ENCODE peak calls at places on chromosomes 11 and 22, in four cellular contexts. A is transverse colon, I is dorsolateral prefrontal cortex, G is right atrium auricular region. K is an unnamed sample.

GRCh38 chr11:58060939-58061672 is 30.4 kb downstream of the OR6Q1 start:
- DNase-seq in I (no peak), G (no peak), A (no peak), K (no peak)

GRCh38 chr11:131546218-131546895 is 175.9 kb downstream of the NTM start:
- DNase-seq in A (no peak), I (no peak), G (no peak), K (no peak)

GRCh38 chr11:69292221-69292648 is 1.7 kb upstream of the MYEOV start:
- DNase-seq in G (no peak), A (peak), I (no peak), K (peak)

GRCh38 chr11:27317751-27318150 is 45.3 kb downstream of the CCDC34 start:
- DNase-seq in G (no peak), A (no peak), I (no peak), K (no peak)

GRCh38 chr11:70662691-70663098 is 264.4 kb downstream of the CTTN start:
- DNase-seq in A (no peak), G (no peak), I (no peak), K (no peak)

GRCh38 chr22:47618611-47619010 is 856.2 kb downstream of the TBC1D22A start:
- DNase-seq in A (no peak), G (no peak), I (no peak), K (peak)

GRCh38 chr11:92211576-92212167 is 12.9 kb upstream of the FAT3 start:
- DNase-seq in G (no peak), I (no peak), A (no peak), K (no peak)

GRCh38 chr11:64885367-64886286 is 7.2 kb upstream of the EHD1 start:
- DNase-seq in G (no peak), A (no peak), I (no peak), K (peak)

GRCh38 chr11:72230764-72231365 is 6.3 kb downstream of the INPPL1 start:
- DNase-seq in A (no peak), I (no peak), G (no peak), K (no peak)

GRCh38 chr11:132943737-132944556 is 588.4 kb downstream of the OPCML start:
- DNase-seq in G (no peak), I (peak), A (no peak), K (peak)

GRCh38 chr11:132941761-132942160 is 590.5 kb downstream of the OPCML start:
- DNase-seq in G (no peak), I (no peak), A (no peak), K (no peak)

GRCh38 chr11:132944557-132944920 is 587.8 kb downstream of the OPCML start:
- DNase-seq in A (no peak), G (no peak), I (no peak), K (no peak)

GRCh38 chr11:132942611-132943324 is 589.5 kb downstream of the OPCML start:
- DNase-seq in A (no peak), G (no peak), I (peak), K (no peak)

DNA sequence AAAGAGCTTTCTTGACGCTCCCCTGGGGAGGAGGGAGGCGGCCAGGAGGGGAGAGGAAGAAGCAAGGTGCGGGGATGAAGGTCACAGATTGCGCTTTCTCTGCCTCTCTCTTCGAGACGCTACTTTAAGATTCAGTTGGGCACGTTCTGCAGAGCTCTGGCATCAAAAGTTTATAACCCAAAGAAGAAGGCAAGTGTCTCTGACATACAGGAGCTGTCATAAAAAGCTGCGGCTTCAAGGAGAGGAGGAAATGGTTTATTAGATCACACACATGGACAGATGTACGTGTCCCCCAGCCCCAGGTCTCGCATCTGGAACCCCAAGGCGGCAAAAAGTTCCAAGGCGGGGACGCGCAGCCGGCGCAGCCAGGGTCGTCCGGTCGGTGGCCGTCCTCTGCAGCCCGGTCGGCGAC is 589.0 kb downstream of the OPCML start:
- DNase-seq in G (no peak), A (no peak), I (no peak), K (no peak)
- H3K4me3 ChIP-seq in G (peak), A (no peak), I (peak), K (no peak)

GRCh38 chr11:67648140-67648795 is 2.3 kb downstream of the ACY3 start:
- DNase-seq in G (no peak), I (no peak), A (peak), K (peak)

GRCh38 chr11:67651976-67652895 is 1.7 kb upstream of the ACY3 start:
- DNase-seq in A (peak), I (no peak), G (no peak), K (peak)

GRCh38 chr11:67648796-67649613 is 1.5 kb downstream of the ACY3 start:
- DNase-seq in A (no peak), G (no peak), I (no peak), K (peak)

GRCh38 chr11:67647471-67647870 is 3.1 kb downstream of the ACY3 start:
- DNase-seq in G (no peak), A (no peak), I (no peak), K (no peak)

GRCh38 chr11:67649634-67650540 is 643 bp downstream of the ACY3 start:
- DNase-seq in I (no peak), G (no peak), A (no peak), K (no peak)
- H3K4me3 ChIP-seq in I (peak), G (no peak), A (no peak), K (peak)

GRCh38 chr11:44568706-44569473 is 3.4 kb downstream of the CD82 start:
- DNase-seq in A (peak), I (no peak), G (peak), K (peak)

GRCh38 chr11:44572884-44573283 is 7.4 kb downstream of the CD82 start:
- DNase-seq in G (no peak), I (no peak), A (no peak), K (peak)

GRCh38 chr11:44568358-44568705 is 2.9 kb downstream of the CD82 start:
- DNase-seq in A (no peak), G (no peak), I (no peak), K (no peak)

GRCh38 chr11:44572431-44572830 is 7.0 kb downstream of the CD82 start:
- DNase-seq in G (no peak), A (no peak), I (no peak), K (peak)

DNA sequence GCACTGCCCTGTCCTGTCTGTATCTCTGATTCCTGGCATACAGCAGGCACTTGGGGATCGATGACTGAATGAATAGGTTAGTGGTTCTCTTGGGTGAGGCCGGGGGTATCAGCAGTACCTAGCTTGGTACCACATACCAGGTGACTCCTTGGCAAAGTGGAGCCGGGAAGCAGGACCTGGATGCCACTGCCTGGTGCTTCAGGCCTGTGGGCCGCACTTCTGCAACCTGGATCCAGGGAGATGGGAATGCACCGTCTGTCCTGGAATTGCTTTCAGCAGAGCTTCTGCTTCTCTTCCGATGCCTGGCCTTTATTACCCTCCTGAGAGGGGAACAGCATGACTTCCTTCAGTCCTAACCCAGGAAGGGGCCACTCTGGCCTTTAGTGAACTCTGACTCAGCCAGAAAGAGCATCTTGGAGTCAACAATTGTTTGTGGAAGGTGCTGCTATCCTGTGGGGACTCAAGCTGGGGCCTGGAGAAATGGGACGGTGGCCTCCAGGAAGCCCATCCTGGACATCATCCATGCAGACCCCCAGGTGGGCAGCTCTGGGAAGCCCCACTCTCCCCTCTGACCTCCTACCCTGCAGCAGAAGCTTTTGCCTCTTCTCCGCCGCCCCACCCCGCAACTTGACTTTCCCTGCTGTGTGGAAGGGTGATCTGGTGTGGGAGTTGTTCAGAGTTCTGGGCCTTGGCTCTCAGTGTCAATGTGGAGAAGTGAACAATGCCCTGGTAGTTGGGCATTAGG is 5.1 kb downstream of the CD82 start:
- DNase-seq in A (no peak), G (no peak), I (no peak), K (peak)
- H3K4me3 ChIP-seq in A (no peak), G (no peak), I (no peak), K (no peak)

DNA sequence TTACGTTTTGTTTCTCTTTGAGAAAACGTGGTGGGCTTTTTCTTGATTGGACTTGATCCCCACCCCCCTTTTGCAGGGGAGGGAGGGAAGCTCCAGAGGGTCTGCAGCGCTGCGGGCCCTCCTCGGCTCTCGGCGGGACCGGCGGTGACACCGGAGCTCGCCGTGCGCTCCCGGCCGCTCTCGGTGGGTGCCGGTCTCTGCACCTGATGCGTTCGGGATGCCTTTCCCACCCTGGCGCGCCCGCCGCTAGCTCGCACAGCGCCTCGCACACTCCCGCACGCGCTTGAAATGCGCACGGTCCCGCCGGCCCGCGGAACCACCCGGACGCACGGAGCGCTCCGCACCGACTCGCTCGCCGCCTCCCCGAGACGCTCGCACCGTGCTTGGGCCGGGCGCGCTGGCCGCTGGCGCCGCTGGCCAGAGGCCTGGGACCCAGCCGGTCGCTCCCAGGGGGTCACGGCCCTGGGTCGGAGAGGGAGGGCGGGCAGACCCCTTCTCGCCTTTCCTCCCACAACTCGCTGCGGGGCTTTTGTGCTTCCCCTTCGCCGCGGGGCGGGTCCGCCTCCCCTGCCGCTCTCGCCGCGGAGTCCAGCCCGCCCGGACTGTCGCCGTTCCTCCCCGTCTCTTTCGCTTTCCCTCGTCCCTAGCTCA is 1.0 kb downstream of the ZBTB16 start:
- DNase-seq in A (no peak), G (no peak), I (no peak), K (peak)
- H3K4me3 ChIP-seq in A (peak), G (peak), I (peak), K (peak)

DNA sequence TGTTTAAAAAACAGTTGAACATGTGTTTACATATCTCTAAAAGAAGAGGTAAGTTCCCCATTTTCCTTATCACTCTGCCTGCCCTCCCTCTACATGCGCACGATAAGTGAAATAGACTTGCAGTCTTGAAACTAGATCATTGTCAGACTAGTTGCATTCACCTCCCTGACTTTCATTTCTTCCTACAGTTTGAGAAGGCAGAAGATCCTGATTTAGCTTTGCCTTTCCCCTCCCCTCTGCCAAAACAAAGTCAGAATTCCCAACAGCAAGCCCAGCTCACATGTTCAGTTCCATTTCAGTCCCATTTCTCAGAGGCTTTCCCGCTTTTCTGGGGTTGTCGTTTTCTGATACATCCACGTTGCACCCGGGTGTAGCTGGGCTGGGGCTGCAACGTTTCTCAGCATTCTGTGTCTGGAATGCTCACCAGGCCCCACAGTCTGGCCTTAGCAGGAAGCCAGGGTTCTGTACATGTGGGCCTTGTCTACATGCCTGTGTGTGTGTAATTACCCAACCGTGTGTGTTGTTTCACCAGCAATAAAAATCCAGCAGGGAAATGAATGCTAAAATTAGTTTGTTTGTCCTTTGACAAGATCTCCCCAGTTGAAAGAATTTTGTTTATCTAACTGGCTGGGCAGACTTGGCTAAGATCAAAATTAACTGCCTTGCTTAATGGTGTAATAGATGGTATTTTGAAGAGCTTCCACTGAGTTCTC is 179.2 kb downstream of the DBX1 start:
- DNase-seq in G (no peak), A (peak), I (no peak), K (no peak)
- H3K4me3 ChIP-seq in G (no peak), A (no peak), I (no peak), K (no peak)

DNA sequence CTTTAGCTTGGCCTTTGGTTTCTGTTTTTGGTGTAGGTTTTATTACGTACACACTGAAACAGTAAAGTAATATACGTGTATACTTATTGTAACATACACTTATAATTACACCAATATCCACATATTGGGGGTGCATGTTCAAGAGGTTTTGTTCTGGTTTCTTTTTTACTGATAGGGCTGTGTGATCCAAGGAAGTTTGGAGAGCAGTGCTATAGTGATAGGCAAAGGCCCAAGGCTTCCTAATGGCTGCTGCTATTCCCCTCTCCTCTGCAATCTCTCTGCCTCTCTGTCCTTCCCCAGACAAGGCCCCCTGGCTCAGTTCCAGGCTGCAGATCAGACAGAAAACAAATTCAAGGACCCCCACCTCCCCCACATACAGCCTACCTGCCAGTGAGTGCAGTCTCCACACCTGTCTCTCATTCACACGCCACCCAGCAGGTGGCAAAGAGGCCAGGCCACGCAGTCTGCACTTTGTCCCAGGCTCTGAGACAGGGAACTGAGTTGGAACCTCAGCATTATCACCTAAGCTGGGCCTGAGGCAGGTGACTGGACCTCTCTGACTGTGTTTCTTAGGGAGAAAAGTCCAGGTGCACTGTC is 15.1 kb downstream of the TMEM184B start:
- DNase-seq in I (no peak), A (peak), G (no peak), K (no peak)
- H3K4me3 ChIP-seq in I (peak), A (no peak), G (no peak), K (no peak)

GRCh38 chr11:66857927-66858185 is 992 bp downstream of the LRFN4 start:
- DNase-seq in G (no peak), A (no peak), I (no peak), K (peak)
- H3K4me3 ChIP-seq in G (no peak), A (no peak), I (no peak), K (no peak)

GRCh38 chr22:19715286-19715939 is 1.1 kb downstream of the SEPTIN5 start:
- DNase-seq in I (no peak), G (no peak), A (no peak), K (peak)
- H3K4me3 ChIP-seq in I (peak), G (peak), A (no peak), K (no peak)

K was measured in spleen.